ENCODE peak calls at places on chromosomes 13 and 19, in eight cellular contexts. W is thyroid gland, F is progenitor cell of endocrine pancreas, N is fibroblast of mammary gland, Z is MV-4-11, I is BE2C, Q is skeletal muscle cell, V is NCI-H2171 treated with DMSO at 0.1 percent for 48 hours. T is an unnamed sample.

GRCh38 chr13:40026741-40027140 is 371.3 kb downstream of the COG6 start:
- DNase-seq in W (no peak), F (no peak), N (no peak), Z (no peak), I (no peak), Q (no peak), V (no peak), T (no peak)

GRCh38 chr19:42282810-42283247 is 13.8 kb downstream of the CIC start:
- DNase-seq in W (no peak), F (no peak), N (no peak), Z (no peak), I (no peak), Q (no peak), V (no peak), T (no peak)

GRCh38 chr13:42211704-42212103 is 60.2 kb upstream of the AKAP11 start:
- DNase-seq in W (no peak), F (no peak), N (peak; percentile 74), Z (no peak), I (no peak), Q (no peak), V (no peak), T (no peak)

GRCh38 chr13:102561933-102562332 is 34.9 kb upstream of the TPP2 start:
- DNase-seq in W (no peak), F (no peak), N (no peak), Z (no peak), I (no peak), Q (no peak), V (no peak), T (no peak)

GRCh38 chr13:43356566-43356965 is 333.2 kb downstream of the DNAJC15 start:
- DNase-seq in W (no peak), F (no peak), N (peak; percentile 7), Z (peak; percentile 70), I (no peak), Q (peak; percentile 32), V (no peak), T (no peak)

GRCh38 chr13:80329250-80329649 is 11.7 kb downstream of the SPRY2 start:
- DNase-seq in W (no peak), F (no peak), N (no peak), Z (no peak), I (no peak), Q (no peak), V (no peak), T (peak; percentile 27)

GRCh38 chr13:51230473-51231105 is 8.4 kb downstream of the FAM124A start:
- DNase-seq in W (peak; percentile 73), F (no peak), N (peak; percentile 63), Z (peak; percentile 12), I (no peak), Q (peak; percentile 13), V (no peak), T (no peak)

GRCh38 chr13:40812724-40813445 is 23.5 kb downstream of the SLC25A15 start:
- DNase-seq in W (no peak), F (no peak), N (peak; percentile 65), Z (no peak), I (no peak), Q (no peak), V (no peak), T (no peak)

GRCh38 chr19:42488783-42489521 is 39.3 kb downstream of the CEACAM1 start:
- DNase-seq in W (peak; percentile 40), F (no peak), N (no peak), Z (peak; percentile 14), I (no peak), Q (no peak), V (no peak), T (no peak)

GRCh38 chr13:33101835-33102234 is 85.6 kb downstream of the KL start:
- DNase-seq in W (no peak), F (no peak), N (no peak), Z (no peak), I (no peak), Q (no peak), V (no peak), T (no peak)

GRCh38 chr19:46716013-46716671 is 772 bp downstream of the PRKD2 start:
- DNase-seq in W (peak; percentile 26), F (peak; percentile 61), N (no peak), Z (no peak), I (no peak), Q (no peak), V (peak; percentile 37), T (no peak)

GRCh38 chr19:55635334-55635717 is 5.5 kb upstream of the ZNF580 start:
- DNase-seq in W (no peak), F (no peak), N (no peak), Z (no peak), I (no peak), Q (no peak), V (no peak), T (no peak)

GRCh38 chr19:2629491-2630351 is 72.8 kb downstream of the GNG7 start:
- DNase-seq in W (no peak), F (no peak), N (peak; percentile 45), Z (peak; percentile 95), I (no peak), Q (no peak), V (no peak), T (no peak)

GRCh38 chr19:30071871-30072270 is 129.8 kb downstream of the URI1 start:
- DNase-seq in W (no peak), F (no peak), N (no peak), Z (no peak), I (no peak), Q (no peak), V (no peak), T (no peak)

GRCh38 chr19:1227313-1227626 is 10.5 kb downstream of the CBARP start:
- DNase-seq in W (no peak), F (no peak), N (no peak), Z (no peak), I (no peak), Q (no peak), V (no peak), T (no peak)

GRCh38 chr19:6811906-6812305 is 39.4 kb downstream of the VAV1 start:
- DNase-seq in W (no peak), F (no peak), N (peak; percentile 52), Z (peak; percentile 64), I (peak; percentile 45), Q (peak; percentile 11), V (peak; percentile 72), T (no peak)

GRCh38 chr13:105616313-105617075 is 919.0 kb downstream of the EFNB2 start:
- DNase-seq in W (no peak), F (no peak), N (no peak), Z (no peak), I (no peak), Q (no peak), V (no peak), T (no peak)

GRCh38 chr13:112982281-112983041 is 13.4 kb downstream of the MCF2L start:
- DNase-seq in W (no peak), F (no peak), N (no peak), Z (no peak), I (no peak), Q (no peak), V (no peak), T (no peak)

GRCh38 chr13:37319041-37319443 is 213.6 kb upstream of the CSNK1A1L start:
- DNase-seq in W (no peak), F (no peak), N (peak; percentile 38), Z (no peak), I (no peak), Q (no peak), V (no peak), T (no peak)

GRCh38 chr19:54463531-54464043 is at the start of gene LENG9:
- DNase-seq in W (peak; percentile 95), F (peak; percentile 69), N (peak; percentile 98), Z (peak; percentile 100), I (peak; percentile 99), Q (peak; percentile 97), V (peak; percentile 95), T (peak; percentile 97)

GRCh38 chr13:48158290-48158689 is 63.4 kb upstream of the MED4 start:
- DNase-seq in W (no peak), F (no peak), N (no peak), Z (no peak), I (no peak), Q (no peak), V (peak; percentile 98), T (no peak)

GRCh38 chr19:33171916-33172359 is 22.2 kb upstream of the LRP3 start:
- DNase-seq in W (no peak), F (no peak), N (peak; percentile 79), Z (no peak), I (no peak), Q (no peak), V (no peak), T (no peak)

GRCh38 chr19:47284324-47284899 is 9.7 kb downstream of the INAFM1 start:
- DNase-seq in W (no peak), F (peak; percentile 31), N (peak; percentile 71), Z (peak; percentile 48), I (peak; percentile 67), Q (no peak), V (peak; percentile 62), T (no peak)

GRCh38 chr13:113864303-113864890 is 521 bp upstream of the GAS6 start:
- DNase-seq in W (no peak), F (no peak), N (no peak), Z (no peak), I (no peak), Q (no peak), V (peak; percentile 38), T (no peak)

GRCh38 chr13:88602786-88603777 is 931.9 kb downstream of the SLITRK5 start:
- DNase-seq in W (no peak), F (no peak), N (no peak), Z (no peak), I (no peak), Q (no peak), V (no peak), T (no peak)